ENCODE peak calls at places on chromosomes 13 and 19, in six cellular contexts. One of them, this sample, is unnamed. For H3K9me2, the result is how much of the 10 kb centered on the place peaks cover.

GRCh38 chr13:21326155-21327030 is 132.7 kb downstream of the ZDHHC20 start:
- DNase-seq in MM.1S: no peak
- DNase-seq in PC-3: no peak
- DNase-seq in GM23248: peak
- DNase-seq in HCT116: no peak
- DNase-seq in SK-N-SH: peak
- DNase-seq in this sample: no peak

GRCh38 chr19:35623327-35624010 is 5.4 kb upstream of the RBM42 start:
- DNase-seq in MM.1S: no peak
- DNase-seq in PC-3: no peak
- DNase-seq in GM23248: no peak
- DNase-seq in HCT116: no peak
- DNase-seq in SK-N-SH: no peak
- DNase-seq in this sample: no peak

GRCh38 chr19:3692141-3693029 is 7.9 kb downstream of the PIP5K1C start:
- DNase-seq in MM.1S: peak
- DNase-seq in PC-3: peak
- DNase-seq in GM23248: no peak
- DNase-seq in HCT116: no peak
- DNase-seq in SK-N-SH: peak
- DNase-seq in this sample: peak

GRCh38 chr19:51712461-51713081 is 11.2 kb downstream of the HAS1 start:
- DNase-seq in MM.1S: no peak
- DNase-seq in PC-3: peak
- DNase-seq in GM23248: peak
- DNase-seq in HCT116: no peak
- DNase-seq in SK-N-SH: no peak
- DNase-seq in this sample: peak

GRCh38 chr19:35856546-35857149 is at the start of gene KIRREL2:
- DNase-seq in MM.1S: no peak
- DNase-seq in PC-3: no peak
- DNase-seq in GM23248: no peak
- DNase-seq in HCT116: no peak
- DNase-seq in SK-N-SH: peak
- DNase-seq in this sample: no peak

GRCh38 chr13:24630121-24630520 is 50.1 kb upstream of the ATP12A start:
- DNase-seq in MM.1S: no peak
- DNase-seq in PC-3: no peak
- DNase-seq in GM23248: no peak
- DNase-seq in HCT116: no peak
- DNase-seq in SK-N-SH: no peak
- DNase-seq in this sample: no peak

GRCh38 chr19:897442-898039 is 4.3 kb downstream of the RNU6-9 start:
- DNase-seq in MM.1S: no peak
- DNase-seq in PC-3: no peak
- DNase-seq in GM23248: no peak
- DNase-seq in HCT116: no peak
- DNase-seq in SK-N-SH: peak
- DNase-seq in this sample: no peak

GRCh38 chr19:2207991-2208860 is 27.9 kb downstream of the PLEKHJ1 start:
- DNase-seq in MM.1S: no peak
- DNase-seq in PC-3: no peak
- DNase-seq in GM23248: peak
- DNase-seq in HCT116: no peak
- DNase-seq in SK-N-SH: no peak
- DNase-seq in this sample: peak

GRCh38 chr19:35265126-35265995 is 3.4 kb upstream of the USF2 start:
- DNase-seq in MM.1S: no peak
- DNase-seq in PC-3: peak
- DNase-seq in GM23248: peak
- DNase-seq in HCT116: no peak
- DNase-seq in SK-N-SH: no peak
- DNase-seq in this sample: peak

GRCh38 chr13:63041640-63042414 is 1626.2 kb upstream of the PCDH20 start:
- DNase-seq in MM.1S: no peak
- DNase-seq in PC-3: peak
- DNase-seq in GM23248: no peak
- DNase-seq in HCT116: no peak
- DNase-seq in SK-N-SH: no peak
- DNase-seq in this sample: no peak

GRCh38 chr19:41588497-41589209 is 12.7 kb downstream of the CEACAM21 start:
- DNase-seq in MM.1S: peak
- DNase-seq in PC-3: peak
- DNase-seq in GM23248: peak
- DNase-seq in HCT116: no peak
- DNase-seq in SK-N-SH: no peak
- DNase-seq in this sample: peak

GRCh38 chr13:35879111-35879510 is 252.1 kb downstream of the DCLK1 start:
- DNase-seq in MM.1S: peak
- DNase-seq in PC-3: no peak
- DNase-seq in GM23248: no peak
- DNase-seq in HCT116: no peak
- DNase-seq in SK-N-SH: no peak
- DNase-seq in this sample: no peak
- H3K9me2 ChIP-seq in MM.1S: under half
- H3K9me2 ChIP-seq in PC-3: under half
- H3K9me2 ChIP-seq in GM23248: under half
- H3K9me2 ChIP-seq in HCT116: under half
- H3K9me2 ChIP-seq in SK-N-SH: under half
- H3K9me2 ChIP-seq in this sample: under half

DNA sequence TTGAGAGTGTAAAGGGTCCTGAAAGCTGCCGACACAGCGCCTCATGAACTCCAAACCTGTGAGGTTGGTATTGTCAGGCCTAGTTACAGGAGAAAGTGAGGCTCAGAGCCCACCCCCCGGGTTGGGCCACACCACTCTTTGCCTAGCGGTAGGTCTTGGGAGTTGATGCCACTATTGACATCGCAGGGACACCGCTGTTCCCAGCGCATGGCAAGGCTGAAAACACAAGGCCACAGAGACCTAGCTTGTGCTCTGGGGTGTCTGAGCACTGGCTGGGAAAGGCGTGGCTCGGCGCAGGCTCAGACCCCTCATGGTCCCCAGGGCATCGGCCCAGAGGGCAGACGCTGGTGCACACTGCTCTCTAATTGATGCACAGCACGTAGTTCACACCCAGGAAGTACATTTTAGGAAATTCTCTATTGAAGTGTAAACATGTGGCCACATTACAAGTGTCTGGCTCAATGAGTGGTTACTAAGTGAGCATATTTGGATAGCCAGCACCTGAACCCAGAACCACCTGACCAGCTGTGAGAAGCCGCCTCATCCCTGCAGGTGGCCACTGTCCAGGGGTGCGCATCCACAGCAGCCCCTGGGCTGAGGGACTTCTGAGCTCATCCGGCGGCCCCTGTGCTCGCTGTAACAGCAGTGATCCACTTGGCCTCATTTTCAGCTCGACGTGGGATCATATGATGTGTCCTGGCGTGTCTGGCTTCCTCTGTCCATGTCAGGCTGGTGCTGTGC is 27.3 kb downstream of the UPF1 start:
- DNase-seq in MM.1S: no peak
- DNase-seq in PC-3: no peak
- DNase-seq in GM23248: no peak
- DNase-seq in HCT116: no peak
- DNase-seq in SK-N-SH: no peak
- DNase-seq in this sample: no peak
- H3K9ac ChIP-seq in MM.1S: no peak
- H3K9ac ChIP-seq in PC-3: no peak
- H3K9ac ChIP-seq in GM23248: no peak
- H3K9ac ChIP-seq in HCT116: no peak
- H3K9ac ChIP-seq in SK-N-SH: no peak
- H3K9ac ChIP-seq in this sample: no peak

DNA sequence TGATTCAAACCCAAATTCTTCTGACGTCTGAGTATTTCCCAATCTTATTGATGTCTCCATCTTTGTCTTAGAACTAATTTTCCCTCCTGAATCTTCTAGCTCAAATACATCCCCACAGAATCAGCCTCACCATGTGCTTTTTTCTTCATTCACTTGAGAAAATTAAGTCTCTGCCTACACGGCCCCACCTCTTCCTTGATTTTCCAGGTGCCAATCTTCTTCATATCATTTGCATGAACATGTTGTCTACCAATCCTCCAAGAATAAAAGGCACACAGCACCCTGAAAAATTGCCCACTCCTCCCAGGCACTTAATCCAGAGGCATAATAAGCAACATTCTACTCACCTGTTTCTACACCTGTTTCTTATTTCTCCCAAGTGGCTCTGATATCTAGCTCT is 408.1 kb upstream of the NBEA start:
- DNase-seq in MM.1S: no peak
- DNase-seq in PC-3: no peak
- DNase-seq in GM23248: no peak
- DNase-seq in HCT116: no peak
- DNase-seq in SK-N-SH: no peak
- DNase-seq in this sample: no peak
- H3K9me2 ChIP-seq in MM.1S: under half
- H3K9me2 ChIP-seq in PC-3: under half
- H3K9me2 ChIP-seq in GM23248: under half
- H3K9me2 ChIP-seq in HCT116: under half
- H3K9me2 ChIP-seq in SK-N-SH: under half
- H3K9me2 ChIP-seq in this sample: under half

DNA sequence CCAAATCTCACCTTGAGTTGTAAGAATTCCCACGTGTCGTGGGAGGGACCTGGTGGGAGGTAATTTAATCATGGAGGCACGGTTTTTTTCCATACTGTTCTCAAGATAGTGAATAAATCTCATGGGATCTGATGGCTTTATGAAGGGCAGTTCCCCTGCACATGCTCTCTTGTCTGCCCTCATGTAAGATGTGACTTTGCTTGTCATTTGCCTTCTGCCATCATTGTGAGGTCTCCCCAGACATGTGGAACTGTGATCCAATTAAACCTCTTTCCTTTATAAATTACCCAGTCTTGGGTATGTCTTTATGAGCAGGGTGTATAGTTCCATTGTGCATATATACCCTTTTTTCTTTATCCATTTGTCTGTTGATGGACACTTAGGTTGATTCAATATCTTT is 13.1 kb downstream of the SCEL start:
- DNase-seq in MM.1S: no peak
- DNase-seq in PC-3: no peak
- DNase-seq in GM23248: no peak
- DNase-seq in HCT116: no peak
- DNase-seq in SK-N-SH: no peak
- DNase-seq in this sample: no peak
- H3K9ac ChIP-seq in MM.1S: no peak
- H3K9ac ChIP-seq in PC-3: no peak
- H3K9ac ChIP-seq in GM23248: no peak
- H3K9ac ChIP-seq in HCT116: no peak
- H3K9ac ChIP-seq in SK-N-SH: no peak
- H3K9ac ChIP-seq in this sample: no peak

DNA sequence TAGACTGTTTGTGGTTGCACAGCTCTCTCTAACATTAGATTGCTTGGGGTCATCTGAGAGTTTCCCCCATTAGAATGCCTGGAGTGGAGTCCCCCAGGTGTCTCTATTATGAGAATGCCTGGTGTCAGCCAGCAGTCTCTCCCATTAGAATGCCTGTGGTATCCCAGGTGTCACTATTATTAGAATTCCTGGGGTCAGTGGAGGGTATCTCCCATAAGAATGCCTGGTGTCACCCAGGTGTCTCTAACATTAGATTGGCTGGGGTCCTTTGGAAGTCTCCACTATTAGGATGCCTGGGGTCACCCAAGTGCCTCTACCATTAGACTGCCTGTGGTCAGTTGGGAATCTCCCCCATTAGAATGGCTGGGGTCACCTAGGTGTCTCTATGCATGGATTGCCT is 1495.1 kb downstream of the UQCRFS1 start:
- DNase-seq in MM.1S: no peak
- DNase-seq in PC-3: no peak
- DNase-seq in GM23248: no peak
- DNase-seq in HCT116: no peak
- DNase-seq in SK-N-SH: no peak
- DNase-seq in this sample: no peak
- H3K9me2 ChIP-seq in MM.1S: under half
- H3K9me2 ChIP-seq in PC-3: under half
- H3K9me2 ChIP-seq in GM23248: under half
- H3K9me2 ChIP-seq in HCT116: under half
- H3K9me2 ChIP-seq in SK-N-SH: under half
- H3K9me2 ChIP-seq in this sample: under half

GRCh38 chr13:31625115-31625514 is 114.2 kb upstream of the RXFP2 start:
- DNase-seq in MM.1S: no peak
- DNase-seq in PC-3: peak
- DNase-seq in GM23248: peak
- DNase-seq in HCT116: no peak
- DNase-seq in SK-N-SH: no peak
- DNase-seq in this sample: no peak

GRCh38 chr13:31627097-31627496 is 112.2 kb upstream of the RXFP2 start:
- DNase-seq in MM.1S: no peak
- DNase-seq in PC-3: no peak
- DNase-seq in GM23248: peak
- DNase-seq in HCT116: no peak
- DNase-seq in SK-N-SH: no peak
- DNase-seq in this sample: no peak

GRCh38 chr13:31631716-31632115 is 107.6 kb upstream of the RXFP2 start:
- DNase-seq in MM.1S: no peak
- DNase-seq in PC-3: no peak
- DNase-seq in GM23248: no peak
- DNase-seq in HCT116: no peak
- DNase-seq in SK-N-SH: no peak
- DNase-seq in this sample: no peak

GRCh38 chr13:31629085-31629785 is 110.1 kb upstream of the RXFP2 start:
- DNase-seq in MM.1S: no peak
- DNase-seq in PC-3: peak
- DNase-seq in GM23248: peak
- DNase-seq in HCT116: no peak
- DNase-seq in SK-N-SH: no peak
- DNase-seq in this sample: no peak

DNA sequence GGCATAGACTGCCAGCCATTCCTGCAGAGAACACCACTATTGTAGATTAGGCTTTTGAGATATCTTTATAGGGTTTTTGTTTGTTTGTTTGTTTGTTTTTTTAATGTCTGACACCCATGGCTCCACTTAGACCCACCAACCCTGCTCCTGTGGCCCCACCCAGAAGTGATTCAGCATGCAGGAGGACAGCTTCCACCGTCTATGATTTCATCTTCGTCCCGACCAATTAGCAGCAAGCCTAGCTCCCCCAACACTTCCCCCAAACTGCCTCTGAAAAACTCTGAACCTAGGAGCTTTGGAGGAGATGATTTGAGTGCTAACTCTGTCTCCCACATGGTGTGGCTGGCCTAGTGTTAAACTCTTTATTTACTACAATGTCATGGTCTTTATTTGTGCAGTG is 108.3 kb upstream of the RXFP2 start:
- DNase-seq in MM.1S: no peak
- DNase-seq in PC-3: no peak
- DNase-seq in GM23248: peak
- DNase-seq in HCT116: no peak
- DNase-seq in SK-N-SH: no peak
- DNase-seq in this sample: no peak
- H3K9ac ChIP-seq in MM.1S: no peak
- H3K9ac ChIP-seq in PC-3: no peak
- H3K9ac ChIP-seq in GM23248: no peak
- H3K9ac ChIP-seq in HCT116: no peak
- H3K9ac ChIP-seq in SK-N-SH: no peak
- H3K9ac ChIP-seq in this sample: no peak

GRCh38 chr19:31408460-31409124 is 59.4 kb upstream of the TSHZ3 start:
- DNase-seq in MM.1S: no peak
- DNase-seq in PC-3: peak
- DNase-seq in GM23248: peak
- DNase-seq in HCT116: no peak
- DNase-seq in SK-N-SH: no peak
- DNase-seq in this sample: no peak
- H3K9me2 ChIP-seq in MM.1S: under half
- H3K9me2 ChIP-seq in PC-3: under half
- H3K9me2 ChIP-seq in GM23248: under half
- H3K9me2 ChIP-seq in HCT116: under half
- H3K9me2 ChIP-seq in SK-N-SH: under half
- H3K9me2 ChIP-seq in this sample: under half